ENCODE peak calls at places on chromosomes 12 and 14, in four cellular contexts. One of them, this sample, is unnamed.

GRCh38 chr12:106192659-106193403 is 54.1 kb upstream of the NUAK1 start:
- DNase-seq in IMR-90: no peak
- DNase-seq in coronary artery: no peak
- DNase-seq in right atrium auricular region: no peak
- DNase-seq in this sample: no peak

GRCh38 chr12:122137229-122137628 is 36.8 kb downstream of the IL31 start:
- DNase-seq in IMR-90: no peak
- DNase-seq in coronary artery: no peak
- DNase-seq in right atrium auricular region: no peak
- DNase-seq in this sample: no peak

GRCh38 chr12:56086608-56087007 is 6.6 kb downstream of the ERBB3 start:
- DNase-seq in IMR-90: no peak
- DNase-seq in coronary artery: no peak
- DNase-seq in right atrium auricular region: no peak
- DNase-seq in this sample: no peak

GRCh38 chr12:103758310-103759089 is 82.5 kb downstream of the NT5DC3 start:
- DNase-seq in IMR-90: no peak
- DNase-seq in coronary artery: no peak
- DNase-seq in right atrium auricular region: no peak
- DNase-seq in this sample: no peak

GRCh38 chr12:2395352-2395977 is 342.7 kb downstream of the CACNA1C start:
- DNase-seq in IMR-90: peak
- DNase-seq in coronary artery: no peak
- DNase-seq in right atrium auricular region: no peak
- DNase-seq in this sample: no peak

GRCh38 chr14:75884198-75884611 is 97.6 kb downstream of the TGFB3 start:
- DNase-seq in IMR-90: peak
- DNase-seq in coronary artery: no peak
- DNase-seq in right atrium auricular region: no peak
- DNase-seq in this sample: peak

GRCh38 chr12:15728118-15728598 is 61.0 kb downstream of the EPS8 start:
- DNase-seq in IMR-90: peak
- DNase-seq in coronary artery: no peak
- DNase-seq in right atrium auricular region: no peak
- DNase-seq in this sample: peak

GRCh38 chr14:102646615-102647014 is 54.2 kb downstream of the RCOR1 start:
- DNase-seq in IMR-90: no peak
- DNase-seq in coronary artery: no peak
- DNase-seq in right atrium auricular region: no peak
- DNase-seq in this sample: no peak

GRCh38 chr12:1203735-1204019 is 212.7 kb downstream of the ERC1 start:
- DNase-seq in IMR-90: no peak
- DNase-seq in coronary artery: no peak
- DNase-seq in right atrium auricular region: no peak
- DNase-seq in this sample: no peak

GRCh38 chr12:99063182-99063581 is 418.1 kb downstream of the APAF1 start:
- DNase-seq in IMR-90: no peak
- DNase-seq in coronary artery: no peak
- DNase-seq in right atrium auricular region: no peak
- DNase-seq in this sample: no peak

GRCh38 chr12:116876151-116876869 is 4.9 kb downstream of the HRK start:
- DNase-seq in IMR-90: no peak
- DNase-seq in coronary artery: no peak
- DNase-seq in right atrium auricular region: no peak
- DNase-seq in this sample: no peak

GRCh38 chr14:35708072-35708471 is 101.0 kb downstream of the RALGAPA1 start:
- DNase-seq in IMR-90: peak
- DNase-seq in coronary artery: no peak
- DNase-seq in right atrium auricular region: no peak
- DNase-seq in this sample: no peak

GRCh38 chr12:101021911-101022388 is 188.1 kb downstream of the SLC5A8 start:
- DNase-seq in IMR-90: peak
- DNase-seq in coronary artery: no peak
- DNase-seq in right atrium auricular region: no peak
- DNase-seq in this sample: peak

GRCh38 chr12:713281-713875 is 39.0 kb upstream of the WNK1 start:
- DNase-seq in IMR-90: no peak
- DNase-seq in coronary artery: no peak
- DNase-seq in right atrium auricular region: no peak
- DNase-seq in this sample: no peak

GRCh38 chr14:53599221-53599945 is 357.2 kb downstream of the BMP4 start:
- DNase-seq in IMR-90: peak
- DNase-seq in coronary artery: no peak
- DNase-seq in right atrium auricular region: no peak
- DNase-seq in this sample: no peak

GRCh38 chr12:51200156-51200555 is 17.7 kb downstream of the POU6F1 start:
- DNase-seq in IMR-90: no peak
- DNase-seq in coronary artery: no peak
- DNase-seq in right atrium auricular region: no peak
- DNase-seq in this sample: no peak

GRCh38 chr12:685388-685787 is 22.1 kb upstream of the NINJ2 start:
- DNase-seq in IMR-90: peak
- DNase-seq in coronary artery: no peak
- DNase-seq in right atrium auricular region: no peak
- DNase-seq in this sample: no peak

GRCh38 chr12:52307836-52308806 is 13.1 kb downstream of the KRT83 start:
- DNase-seq in IMR-90: peak
- DNase-seq in coronary artery: peak
- DNase-seq in right atrium auricular region: no peak
- DNase-seq in this sample: no peak

GRCh38 chr14:85538636-85539035 is 8.7 kb downstream of the FLRT2 start:
- DNase-seq in IMR-90: no peak
- DNase-seq in coronary artery: no peak
- DNase-seq in right atrium auricular region: no peak
- DNase-seq in this sample: no peak

GRCh38 chr12:989751-990278 is 1.2 kb upstream of the ERC1 start:
- DNase-seq in IMR-90: peak
- DNase-seq in coronary artery: no peak
- DNase-seq in right atrium auricular region: peak
- DNase-seq in this sample: peak

GRCh38 chr14:26841920-26842741 is 244.3 kb upstream of the NOVA1 start:
- DNase-seq in IMR-90: peak
- DNase-seq in coronary artery: no peak
- DNase-seq in right atrium auricular region: peak
- DNase-seq in this sample: peak

GRCh38 chr12:52838871-52839446 is 4.8 kb upstream of the KRT79 start:
- DNase-seq in IMR-90: no peak
- DNase-seq in coronary artery: no peak
- DNase-seq in right atrium auricular region: no peak
- DNase-seq in this sample: no peak

GRCh38 chr12:116708826-116709756 is 28.8 kb downstream of the SPRING1 start:
- DNase-seq in IMR-90: peak
- DNase-seq in coronary artery: no peak
- DNase-seq in right atrium auricular region: peak
- DNase-seq in this sample: peak

GRCh38 chr14:50335989-50336391 is 23.9 kb downstream of the DMAC2L start:
- DNase-seq in IMR-90: peak
- DNase-seq in coronary artery: no peak
- DNase-seq in right atrium auricular region: no peak
- DNase-seq in this sample: no peak

GRCh38 chr12:22121224-22121623 is 75.2 kb downstream of the CMAS start:
- DNase-seq in IMR-90: no peak
- DNase-seq in coronary artery: no peak
- DNase-seq in right atrium auricular region: no peak
- DNase-seq in this sample: no peak
- TF ChIP-seq CTCF in IMR-90: no peak
- TF ChIP-seq CTCF in coronary artery: no peak
- TF ChIP-seq CTCF in right atrium auricular region: no peak
- TF ChIP-seq CTCF in this sample: peak

DNA sequence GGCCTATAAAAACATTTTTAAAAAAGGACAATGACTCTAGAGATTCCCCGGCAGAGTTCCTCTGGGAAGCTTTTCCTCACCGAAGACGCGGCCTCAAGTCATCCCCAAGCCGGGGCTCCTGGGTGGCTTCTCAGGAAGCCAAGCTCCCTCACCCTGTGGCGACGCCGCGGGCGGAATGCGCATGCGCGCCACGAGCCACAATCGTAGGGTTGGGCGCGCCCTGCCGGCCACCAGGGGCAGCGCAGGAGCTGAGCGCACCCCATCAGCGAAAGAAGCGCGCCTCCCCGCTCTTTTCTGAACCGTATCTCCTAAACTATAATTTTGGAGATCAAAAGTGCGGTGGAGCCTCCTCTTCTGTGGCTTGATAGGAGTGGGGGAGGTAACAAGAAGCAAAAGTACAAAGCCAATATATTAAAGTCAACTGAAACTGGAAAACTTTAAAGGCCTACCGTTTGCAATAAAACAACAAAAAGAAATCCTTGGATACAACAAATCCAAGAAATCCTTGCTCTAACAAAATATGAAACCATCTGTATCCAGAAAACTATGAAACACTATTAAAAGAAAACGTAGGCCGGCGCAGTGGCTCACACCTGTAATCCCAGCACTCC is 17.4 kb upstream of the CHFR start:
- DNase-seq in IMR-90: no peak
- DNase-seq in coronary artery: peak
- DNase-seq in right atrium auricular region: peak
- DNase-seq in this sample: no peak
- TF ChIP-seq CTCF in IMR-90: peak
- TF ChIP-seq CTCF in coronary artery: peak
- TF ChIP-seq CTCF in right atrium auricular region: peak
- TF ChIP-seq CTCF in this sample: peak

GRCh38 chr12:91178139-91178561 is 4.5 kb downstream of the DCN start:
- DNase-seq in IMR-90: peak
- DNase-seq in coronary artery: no peak
- DNase-seq in right atrium auricular region: no peak
- DNase-seq in this sample: peak
- TF ChIP-seq CTCF in IMR-90: peak
- TF ChIP-seq CTCF in coronary artery: peak
- TF ChIP-seq CTCF in right atrium auricular region: peak
- TF ChIP-seq CTCF in this sample: peak

GRCh38 chr12:77615331-77615730 is 215.4 kb upstream of the NAV3 start:
- DNase-seq in IMR-90: no peak
- DNase-seq in coronary artery: no peak
- DNase-seq in right atrium auricular region: no peak
- DNase-seq in this sample: peak
- TF ChIP-seq CTCF in IMR-90: peak
- TF ChIP-seq CTCF in coronary artery: no peak
- TF ChIP-seq CTCF in right atrium auricular region: no peak
- TF ChIP-seq CTCF in this sample: peak

GRCh38 chr14:20680843-20681347 is 3.5 kb upstream of the RNASE4 start:
- DNase-seq in IMR-90: no peak
- DNase-seq in coronary artery: no peak
- DNase-seq in right atrium auricular region: no peak
- DNase-seq in this sample: no peak

GRCh38 chr14:20682435-20683124 is 1.8 kb upstream of the RNASE4 start:
- DNase-seq in IMR-90: peak
- DNase-seq in coronary artery: peak
- DNase-seq in right atrium auricular region: peak
- DNase-seq in this sample: peak

GRCh38 chr14:20681348-20682126 is 2.8 kb upstream of the RNASE4 start:
- DNase-seq in IMR-90: peak
- DNase-seq in coronary artery: peak
- DNase-seq in right atrium auricular region: peak
- DNase-seq in this sample: peak

GRCh38 chr14:20683125-20683895 is 1.1 kb upstream of the RNASE4 start:
- DNase-seq in IMR-90: peak
- DNase-seq in coronary artery: peak
- DNase-seq in right atrium auricular region: peak
- DNase-seq in this sample: peak

GRCh38 chr14:20682127-20682434 is 2.3 kb upstream of the RNASE4 start:
- DNase-seq in IMR-90: no peak
- DNase-seq in coronary artery: no peak
- DNase-seq in right atrium auricular region: no peak
- DNase-seq in this sample: no peak
- TF ChIP-seq CTCF in IMR-90: no peak
- TF ChIP-seq CTCF in coronary artery: no peak
- TF ChIP-seq CTCF in right atrium auricular region: no peak
- TF ChIP-seq CTCF in this sample: no peak

GRCh38 chr12:54684636-54685630 is 36.8 kb upstream of the DCD start:
- DNase-seq in IMR-90: no peak
- DNase-seq in coronary artery: no peak
- DNase-seq in right atrium auricular region: no peak
- DNase-seq in this sample: no peak

GRCh38 chr12:54688309-54689033 is 40.3 kb upstream of the DCD start:
- DNase-seq in IMR-90: no peak
- DNase-seq in coronary artery: no peak
- DNase-seq in right atrium auricular region: no peak
- DNase-seq in this sample: no peak

GRCh38 chr12:54689034-54689372 is 40.8 kb upstream of the DCD start:
- DNase-seq in IMR-90: no peak
- DNase-seq in coronary artery: no peak
- DNase-seq in right atrium auricular region: no peak
- DNase-seq in this sample: no peak

GRCh38 chr12:54692353-54692752 is 44.2 kb upstream of the DCD start:
- DNase-seq in IMR-90: no peak
- DNase-seq in coronary artery: no peak
- DNase-seq in right atrium auricular region: no peak
- DNase-seq in this sample: no peak

DNA sequence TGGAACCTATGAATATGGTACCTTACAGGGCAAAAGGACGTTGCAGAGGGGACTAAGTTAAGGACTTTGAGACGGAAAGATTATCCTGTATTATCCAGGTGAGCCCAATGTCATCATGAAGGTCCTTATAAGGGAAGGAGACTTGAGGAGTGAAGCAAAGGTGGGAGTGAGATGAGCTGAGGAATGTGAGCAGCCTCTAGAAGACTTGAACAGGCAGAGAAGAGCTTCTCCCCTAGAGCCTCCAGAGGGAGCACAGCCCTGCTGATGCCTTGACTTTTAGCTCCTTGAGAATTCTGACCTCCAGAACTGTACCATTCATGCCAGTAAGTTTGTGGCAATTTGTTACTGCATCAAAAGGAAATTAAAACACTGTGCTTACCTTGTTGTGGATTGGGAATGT is 41.8 kb upstream of the DCD start:
- DNase-seq in IMR-90: no peak
- DNase-seq in coronary artery: no peak
- DNase-seq in right atrium auricular region: no peak
- DNase-seq in this sample: no peak
- TF ChIP-seq CTCF in IMR-90: no peak
- TF ChIP-seq CTCF in coronary artery: no peak
- TF ChIP-seq CTCF in right atrium auricular region: no peak
- TF ChIP-seq CTCF in this sample: peak

This sample was measured in HFFc6.